ENCODE peak calls at places on chromosome 1, in eight cellular contexts. R, T, I, J, C, B, P and S are unnamed samples.
A peak's percentile ranks its signal among the peaks of the same experiment; 100 is the strongest.

GRCh38 chr1:9714257-9714718 is 62.8 kb downstream of the PIK3CD start:
- DNase-seq in C (no peak), B (peak; percentile 27), R (no peak), P (no peak), T (no peak), I (no peak), J (no peak), S (no peak)

GRCh38 chr1:159826436-159827101 is at the start of gene SLAMF8:
- DNase-seq in T (no peak), C (no peak), I (no peak), P (peak; percentile 73), R (peak; percentile 36), B (no peak), J (no peak), S (no peak)

GRCh38 chr1:109790735-109791494 is 27.2 kb upstream of the EPS8L3 start:
- DNase-seq in I (no peak), B (no peak), J (no peak), C (no peak), R (peak; percentile 39), T (peak; percentile 50), P (peak; percentile 74), S (peak; percentile 73)

GRCh38 chr1:161511018-161511755 is 5.9 kb downstream of the FCGR2A start:
- DNase-seq in T (no peak), B (no peak), R (no peak), P (no peak), J (no peak), C (no peak), I (no peak), S (no peak)

GRCh38 chr1:233440952-233441401 is 113.5 kb downstream of the MAP3K21 start:
- DNase-seq in R (no peak), C (no peak), I (peak; percentile 33), T (peak; percentile 62), J (peak; percentile 51), B (peak; percentile 63), P (no peak), S (no peak)

GRCh38 chr1:199549424-199549823 is 478.1 kb upstream of the NR5A2 start:
- DNase-seq in B (no peak), J (no peak), C (no peak), R (no peak), P (no peak), T (peak; percentile 37), I (no peak), S (no peak)

GRCh38 chr1:18875796-18876128 is 16.3 kb upstream of the TAS1R2 start:
- DNase-seq in T (no peak), B (no peak), C (no peak), R (no peak), J (no peak), P (no peak), I (no peak), S (no peak)

GRCh38 chr1:199264283-199264682 is 625.4 kb downstream of the PTPRC start:
- DNase-seq in R (no peak), C (no peak), J (no peak), I (no peak), B (no peak), T (no peak), P (no peak), S (no peak)

GRCh38 chr1:86852737-86853408 is 61.1 kb downstream of the SELENOF start:
- DNase-seq in C (no peak), J (no peak), R (no peak), T (no peak), P (no peak), I (no peak), B (no peak), S (no peak)

GRCh38 chr1:11653616-11654570 is at the start of gene FBXO2:
- DNase-seq in T (no peak), R (peak; percentile 58), I (no peak), J (peak; percentile 64), B (peak; percentile 61), P (no peak), C (peak; percentile 87), S (no peak)

GRCh38 chr1:78831731-78832360 is 174.7 kb downstream of the ADGRL4 start:
- DNase-seq in R (no peak), I (no peak), P (no peak), T (peak; percentile 98), C (no peak), J (peak; percentile 97), B (peak; percentile 60), S (no peak)

GRCh38 chr1:243713470-243714186 is 136.4 kb downstream of the AKT3 start:
- DNase-seq in P (no peak), C (no peak), R (no peak), B (no peak), T (peak; percentile 68), I (peak; percentile 20), J (peak; percentile 25), S (no peak)

GRCh38 chr1:30740952-30741894 is 16.4 kb downstream of the LAPTM5 start:
- DNase-seq in J (no peak), T (no peak), R (no peak), I (no peak), B (peak; percentile 21), P (no peak), C (peak; percentile 31), S (no peak)

GRCh38 chr1:165869343-165869742 is 41.9 kb downstream of the UCK2 start:
- DNase-seq in C (no peak), I (no peak), J (no peak), P (no peak), T (no peak), B (no peak), R (no peak), S (no peak)
- TF ChIP-seq CTCF in C (no peak), I (peak; percentile 52), J (no peak), P (no peak), T (peak; percentile 15), B (no peak), R (no peak), S (peak; percentile 81)

DNA sequence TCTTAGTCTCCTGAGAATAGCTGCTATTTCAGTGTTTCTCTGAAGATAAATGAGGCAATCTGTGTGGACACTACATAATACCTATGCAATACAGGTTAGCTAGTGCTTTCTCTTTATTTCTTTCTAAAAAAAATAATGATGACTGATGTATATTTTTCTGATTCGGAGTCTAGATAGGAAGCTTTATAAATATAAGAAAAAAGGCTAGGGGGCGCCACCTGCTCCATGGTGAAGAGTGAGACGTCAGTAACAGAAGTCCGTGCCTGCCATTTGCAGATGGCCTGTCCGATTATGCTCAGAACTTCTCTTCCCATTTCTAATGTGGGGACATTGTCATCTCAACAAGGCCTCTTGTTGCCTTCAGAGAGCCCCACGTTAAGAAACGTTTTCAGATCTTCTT is 26.4 kb downstream of the QSOX1 start:
- DNase-seq in C (no peak), T (no peak), P (no peak), J (peak; percentile 31), R (no peak), B (no peak), I (peak; percentile 49), S (peak; percentile 24)
- TF ChIP-seq CTCF in C (no peak), T (peak; percentile 18), P (peak; percentile 25), J (peak; percentile 39), R (peak; percentile 44), B (peak; percentile 23), I (peak; percentile 61), S (peak; percentile 76)

GRCh38 chr1:203778789-203779188 is 13.8 kb downstream of the LAX1 start:
- DNase-seq in P (no peak), J (no peak), I (no peak), T (no peak), C (no peak), R (no peak), B (no peak), S (no peak)

GRCh38 chr1:203771901-203772301 is 6.9 kb downstream of the LAX1 start:
- DNase-seq in J (peak; percentile 46), P (no peak), I (no peak), B (no peak), R (no peak), C (no peak), T (no peak), S (no peak)

GRCh38 chr1:203772836-203773235 is 7.9 kb downstream of the LAX1 start:
- DNase-seq in C (no peak), P (no peak), R (no peak), T (no peak), I (no peak), J (no peak), B (no peak), S (no peak)

GRCh38 chr1:203777596-203777995 is 12.6 kb downstream of the LAX1 start:
- DNase-seq in P (no peak), I (no peak), R (no peak), J (no peak), C (no peak), B (no peak), T (no peak), S (no peak)

GRCh38 chr1:203776636-203777035 is 11.7 kb downstream of the LAX1 start:
- DNase-seq in C (no peak), I (no peak), T (no peak), P (no peak), R (no peak), B (no peak), J (no peak), S (no peak)
- TF ChIP-seq CTCF in C (no peak), I (peak; percentile 28), T (no peak), P (no peak), R (peak; percentile 36), B (no peak), J (no peak), S (peak; percentile 62)

GRCh38 chr1:37919277-37919676 is 27.6 kb downstream of the INPP5B start:
- DNase-seq in T (no peak), P (no peak), B (no peak), I (no peak), C (no peak), J (peak; percentile 29), R (no peak), S (no peak)

GRCh38 chr1:37926061-37926924 is 20.6 kb downstream of the INPP5B start:
- DNase-seq in J (no peak), T (no peak), P (no peak), C (no peak), R (no peak), B (no peak), I (no peak), S (peak; percentile 27)

GRCh38 chr1:37925316-37925715 is 21.5 kb downstream of the INPP5B start:
- DNase-seq in B (no peak), P (no peak), C (no peak), I (no peak), R (no peak), T (no peak), J (no peak), S (no peak)

GRCh38 chr1:37923551-37923889 is 23.3 kb downstream of the INPP5B start:
- DNase-seq in I (no peak), B (no peak), R (no peak), C (no peak), P (no peak), T (no peak), J (no peak), S (no peak)

DNA sequence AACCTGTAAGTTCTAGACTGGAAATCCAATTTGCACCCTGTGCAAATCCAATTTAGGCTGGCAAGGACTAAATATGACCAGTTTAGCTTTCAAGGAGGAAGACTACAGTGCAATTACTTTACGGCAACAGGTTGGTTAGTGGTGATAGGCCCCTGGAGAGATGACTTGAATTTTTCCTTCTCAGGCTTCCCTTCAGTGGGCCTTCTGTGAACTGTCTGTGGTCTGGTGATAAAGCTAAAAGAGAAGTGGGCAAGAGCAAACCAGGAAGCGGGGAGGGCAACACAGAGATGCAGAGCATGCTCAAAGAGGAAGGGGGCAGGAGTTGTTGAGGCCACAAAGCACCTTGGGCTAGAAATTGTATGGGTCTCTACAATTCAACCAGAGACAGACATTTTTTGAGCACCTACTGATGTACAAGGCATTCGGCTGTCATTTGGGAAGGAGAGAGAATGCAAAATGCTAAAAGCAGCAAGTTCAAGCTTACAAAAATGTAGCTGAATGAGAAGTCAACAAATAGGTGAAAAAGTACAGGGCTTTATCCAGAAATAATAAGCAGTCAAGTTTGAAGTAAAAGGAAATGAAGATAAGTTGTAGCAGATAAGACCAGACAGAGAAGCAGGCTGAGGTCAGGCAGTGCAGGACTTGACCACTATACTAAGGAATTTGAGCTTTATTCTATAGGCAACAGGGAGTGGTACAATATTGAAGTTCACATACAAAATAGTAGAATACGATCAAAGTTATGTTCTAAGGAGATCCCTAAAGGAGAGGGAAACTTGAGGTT is 23.9 kb downstream of the INPP5B start:
- DNase-seq in J (no peak), R (no peak), B (no peak), P (no peak), I (no peak), C (no peak), T (no peak), S (no peak)
- TF ChIP-seq CTCF in J (no peak), R (no peak), B (no peak), P (no peak), I (no peak), C (no peak), T (no peak), S (no peak)